ENCODE peak calls at places on chromosomes 6 and 20, in ten cellular contexts. One of them, this sample, is unnamed.

GRCh38 chr6:71588490-71588889 is 297.9 kb upstream of the RIMS1 start:
- DNase-seq in HEK293T: no peak
- DNase-seq in stimulated activated CD4-positive, alpha-beta T cell treated with anti-CD3 and anti-CD28 coated beads, Interleukin-1b, Interleukin-23, amount 100 ng/mL, for 4 hours: no peak
- DNase-seq in HTR-8/SVneo: no peak
- DNase-seq in brain microvascular endothelial cell: no peak
- DNase-seq in iPS-NIHi11: no peak
- DNase-seq in T-helper 1 cell: no peak
- DNase-seq in pancreas: no peak
- DNase-seq in BE2C: no peak
- DNase-seq in AG08396: no peak
- DNase-seq in this sample: no peak

GRCh38 chr6:80466981-80467380 is 360.5 kb downstream of the BCKDHB start:
- DNase-seq in HEK293T: no peak
- DNase-seq in stimulated activated CD4-positive, alpha-beta T cell treated with anti-CD3 and anti-CD28 coated beads, Interleukin-1b, Interleukin-23, amount 100 ng/mL, for 4 hours: no peak
- DNase-seq in HTR-8/SVneo: no peak
- DNase-seq in brain microvascular endothelial cell: no peak
- DNase-seq in iPS-NIHi11: no peak
- DNase-seq in T-helper 1 cell: no peak
- DNase-seq in pancreas: no peak
- DNase-seq in BE2C: no peak
- DNase-seq in AG08396: no peak
- DNase-seq in this sample: no peak

GRCh38 chr6:4129446-4129845 is 5.9 kb downstream of the ECI2 start:
- DNase-seq in HEK293T: no peak
- DNase-seq in stimulated activated CD4-positive, alpha-beta T cell treated with anti-CD3 and anti-CD28 coated beads, Interleukin-1b, Interleukin-23, amount 100 ng/mL, for 4 hours: no peak
- DNase-seq in HTR-8/SVneo: no peak
- DNase-seq in brain microvascular endothelial cell: no peak
- DNase-seq in iPS-NIHi11: no peak
- DNase-seq in T-helper 1 cell: no peak
- DNase-seq in pancreas: no peak
- DNase-seq in BE2C: no peak
- DNase-seq in AG08396: no peak
- DNase-seq in this sample: no peak

GRCh38 chr6:41100871-41101287 is 28.1 kb downstream of the NFYA start:
- DNase-seq in HEK293T: no peak
- DNase-seq in stimulated activated CD4-positive, alpha-beta T cell treated with anti-CD3 and anti-CD28 coated beads, Interleukin-1b, Interleukin-23, amount 100 ng/mL, for 4 hours: no peak
- DNase-seq in HTR-8/SVneo: no peak
- DNase-seq in brain microvascular endothelial cell: no peak
- DNase-seq in iPS-NIHi11: peak
- DNase-seq in T-helper 1 cell: no peak
- DNase-seq in pancreas: peak
- DNase-seq in BE2C: no peak
- DNase-seq in AG08396: no peak
- DNase-seq in this sample: no peak

GRCh38 chr6:30544666-30545272 is 11.5 kb downstream of the GNL1 start:
- DNase-seq in HEK293T: peak
- DNase-seq in stimulated activated CD4-positive, alpha-beta T cell treated with anti-CD3 and anti-CD28 coated beads, Interleukin-1b, Interleukin-23, amount 100 ng/mL, for 4 hours: no peak
- DNase-seq in HTR-8/SVneo: peak
- DNase-seq in brain microvascular endothelial cell: peak
- DNase-seq in iPS-NIHi11: peak
- DNase-seq in T-helper 1 cell: no peak
- DNase-seq in pancreas: no peak
- DNase-seq in BE2C: peak
- DNase-seq in AG08396: peak
- DNase-seq in this sample: peak

GRCh38 chr6:148247386-148248063 is 95.1 kb upstream of the SASH1 start:
- DNase-seq in HEK293T: no peak
- DNase-seq in stimulated activated CD4-positive, alpha-beta T cell treated with anti-CD3 and anti-CD28 coated beads, Interleukin-1b, Interleukin-23, amount 100 ng/mL, for 4 hours: no peak
- DNase-seq in HTR-8/SVneo: no peak
- DNase-seq in brain microvascular endothelial cell: no peak
- DNase-seq in iPS-NIHi11: no peak
- DNase-seq in T-helper 1 cell: no peak
- DNase-seq in pancreas: no peak
- DNase-seq in BE2C: no peak
- DNase-seq in AG08396: no peak
- DNase-seq in this sample: no peak

GRCh38 chr20:14865169-14865568 is 527.8 kb upstream of the FLRT3 start:
- DNase-seq in HEK293T: no peak
- DNase-seq in stimulated activated CD4-positive, alpha-beta T cell treated with anti-CD3 and anti-CD28 coated beads, Interleukin-1b, Interleukin-23, amount 100 ng/mL, for 4 hours: no peak
- DNase-seq in HTR-8/SVneo: no peak
- DNase-seq in brain microvascular endothelial cell: no peak
- DNase-seq in iPS-NIHi11: no peak
- DNase-seq in T-helper 1 cell: no peak
- DNase-seq in pancreas: no peak
- DNase-seq in BE2C: no peak
- DNase-seq in AG08396: no peak
- DNase-seq in this sample: peak

GRCh38 chr20:32958574-32958973 is 45.7 kb downstream of the SUN5 start:
- DNase-seq in HEK293T: no peak
- DNase-seq in stimulated activated CD4-positive, alpha-beta T cell treated with anti-CD3 and anti-CD28 coated beads, Interleukin-1b, Interleukin-23, amount 100 ng/mL, for 4 hours: no peak
- DNase-seq in HTR-8/SVneo: no peak
- DNase-seq in brain microvascular endothelial cell: no peak
- DNase-seq in iPS-NIHi11: no peak
- DNase-seq in T-helper 1 cell: no peak
- DNase-seq in pancreas: no peak
- DNase-seq in BE2C: no peak
- DNase-seq in AG08396: no peak
- DNase-seq in this sample: no peak

GRCh38 chr6:41560440-41561192 is 14.4 kb downstream of the FOXP4 start:
- DNase-seq in HEK293T: no peak
- DNase-seq in stimulated activated CD4-positive, alpha-beta T cell treated with anti-CD3 and anti-CD28 coated beads, Interleukin-1b, Interleukin-23, amount 100 ng/mL, for 4 hours: peak
- DNase-seq in HTR-8/SVneo: no peak
- DNase-seq in brain microvascular endothelial cell: no peak
- DNase-seq in iPS-NIHi11: peak
- DNase-seq in T-helper 1 cell: peak
- DNase-seq in pancreas: peak
- DNase-seq in BE2C: no peak
- DNase-seq in AG08396: no peak
- DNase-seq in this sample: no peak

GRCh38 chr6:100549406-100550167 is 84.9 kb upstream of the SIM1 start:
- DNase-seq in HEK293T: no peak
- DNase-seq in stimulated activated CD4-positive, alpha-beta T cell treated with anti-CD3 and anti-CD28 coated beads, Interleukin-1b, Interleukin-23, amount 100 ng/mL, for 4 hours: no peak
- DNase-seq in HTR-8/SVneo: peak
- DNase-seq in brain microvascular endothelial cell: peak
- DNase-seq in iPS-NIHi11: no peak
- DNase-seq in T-helper 1 cell: no peak
- DNase-seq in pancreas: no peak
- DNase-seq in BE2C: no peak
- DNase-seq in AG08396: peak
- DNase-seq in this sample: no peak

GRCh38 chr6:95249176-95249575 is 328.2 kb upstream of the MANEA start:
- DNase-seq in HEK293T: no peak
- DNase-seq in stimulated activated CD4-positive, alpha-beta T cell treated with anti-CD3 and anti-CD28 coated beads, Interleukin-1b, Interleukin-23, amount 100 ng/mL, for 4 hours: no peak
- DNase-seq in HTR-8/SVneo: no peak
- DNase-seq in brain microvascular endothelial cell: no peak
- DNase-seq in iPS-NIHi11: no peak
- DNase-seq in T-helper 1 cell: no peak
- DNase-seq in pancreas: no peak
- DNase-seq in BE2C: no peak
- DNase-seq in AG08396: no peak
- DNase-seq in this sample: peak

GRCh38 chr6:45364466-45364865 is 13.3 kb downstream of the SUPT3H start:
- DNase-seq in HEK293T: no peak
- DNase-seq in stimulated activated CD4-positive, alpha-beta T cell treated with anti-CD3 and anti-CD28 coated beads, Interleukin-1b, Interleukin-23, amount 100 ng/mL, for 4 hours: no peak
- DNase-seq in HTR-8/SVneo: no peak
- DNase-seq in brain microvascular endothelial cell: no peak
- DNase-seq in iPS-NIHi11: no peak
- DNase-seq in T-helper 1 cell: no peak
- DNase-seq in pancreas: no peak
- DNase-seq in BE2C: no peak
- DNase-seq in AG08396: no peak
- DNase-seq in this sample: no peak

GRCh38 chr6:100512203-100512862 is 47.6 kb upstream of the SIM1 start:
- DNase-seq in HEK293T: no peak
- DNase-seq in stimulated activated CD4-positive, alpha-beta T cell treated with anti-CD3 and anti-CD28 coated beads, Interleukin-1b, Interleukin-23, amount 100 ng/mL, for 4 hours: no peak
- DNase-seq in HTR-8/SVneo: no peak
- DNase-seq in brain microvascular endothelial cell: peak
- DNase-seq in iPS-NIHi11: no peak
- DNase-seq in T-helper 1 cell: no peak
- DNase-seq in pancreas: no peak
- DNase-seq in BE2C: no peak
- DNase-seq in AG08396: peak
- DNase-seq in this sample: no peak

GRCh38 chr20:11331096-11331495 is 586.6 kb upstream of the BTBD3 start:
- DNase-seq in HEK293T: no peak
- DNase-seq in stimulated activated CD4-positive, alpha-beta T cell treated with anti-CD3 and anti-CD28 coated beads, Interleukin-1b, Interleukin-23, amount 100 ng/mL, for 4 hours: no peak
- DNase-seq in HTR-8/SVneo: no peak
- DNase-seq in brain microvascular endothelial cell: no peak
- DNase-seq in iPS-NIHi11: no peak
- DNase-seq in T-helper 1 cell: no peak
- DNase-seq in pancreas: no peak
- DNase-seq in BE2C: no peak
- DNase-seq in AG08396: no peak
- DNase-seq in this sample: no peak

GRCh38 chr6:135922170-135922569 is 70.7 kb downstream of the PDE7B start:
- DNase-seq in HEK293T: peak
- DNase-seq in stimulated activated CD4-positive, alpha-beta T cell treated with anti-CD3 and anti-CD28 coated beads, Interleukin-1b, Interleukin-23, amount 100 ng/mL, for 4 hours: no peak
- DNase-seq in HTR-8/SVneo: peak
- DNase-seq in brain microvascular endothelial cell: peak
- DNase-seq in iPS-NIHi11: peak
- DNase-seq in T-helper 1 cell: no peak
- DNase-seq in pancreas: no peak
- DNase-seq in BE2C: peak
- DNase-seq in AG08396: peak
- DNase-seq in this sample: peak

GRCh38 chr6:33604941-33605854 is 15.9 kb upstream of the ITPR3 start:
- DNase-seq in HEK293T: no peak
- DNase-seq in stimulated activated CD4-positive, alpha-beta T cell treated with anti-CD3 and anti-CD28 coated beads, Interleukin-1b, Interleukin-23, amount 100 ng/mL, for 4 hours: no peak
- DNase-seq in HTR-8/SVneo: no peak
- DNase-seq in brain microvascular endothelial cell: no peak
- DNase-seq in iPS-NIHi11: no peak
- DNase-seq in T-helper 1 cell: no peak
- DNase-seq in pancreas: no peak
- DNase-seq in BE2C: no peak
- DNase-seq in AG08396: no peak
- DNase-seq in this sample: no peak

GRCh38 chr20:9838378-9839295 is at the start of gene PAK5:
- DNase-seq in HEK293T: peak
- DNase-seq in stimulated activated CD4-positive, alpha-beta T cell treated with anti-CD3 and anti-CD28 coated beads, Interleukin-1b, Interleukin-23, amount 100 ng/mL, for 4 hours: no peak
- DNase-seq in HTR-8/SVneo: peak
- DNase-seq in brain microvascular endothelial cell: peak
- DNase-seq in iPS-NIHi11: peak
- DNase-seq in T-helper 1 cell: no peak
- DNase-seq in pancreas: peak
- DNase-seq in BE2C: peak
- DNase-seq in AG08396: peak
- DNase-seq in this sample: peak

GRCh38 chr20:60658661-60659060 is 593.4 kb upstream of the CDH4 start:
- DNase-seq in HEK293T: no peak
- DNase-seq in stimulated activated CD4-positive, alpha-beta T cell treated with anti-CD3 and anti-CD28 coated beads, Interleukin-1b, Interleukin-23, amount 100 ng/mL, for 4 hours: no peak
- DNase-seq in HTR-8/SVneo: no peak
- DNase-seq in brain microvascular endothelial cell: no peak
- DNase-seq in iPS-NIHi11: peak
- DNase-seq in T-helper 1 cell: no peak
- DNase-seq in pancreas: no peak
- DNase-seq in BE2C: no peak
- DNase-seq in AG08396: no peak
- DNase-seq in this sample: no peak

GRCh38 chr20:60295214-60295613 is 337.0 kb downstream of the CDH26 start:
- DNase-seq in HEK293T: no peak
- DNase-seq in stimulated activated CD4-positive, alpha-beta T cell treated with anti-CD3 and anti-CD28 coated beads, Interleukin-1b, Interleukin-23, amount 100 ng/mL, for 4 hours: no peak
- DNase-seq in HTR-8/SVneo: no peak
- DNase-seq in brain microvascular endothelial cell: no peak
- DNase-seq in iPS-NIHi11: no peak
- DNase-seq in T-helper 1 cell: no peak
- DNase-seq in pancreas: no peak
- DNase-seq in BE2C: no peak
- DNase-seq in AG08396: no peak
- DNase-seq in this sample: no peak

GRCh38 chr6:167130712-167131684 is 8.1 kb downstream of the CCR6 start:
- DNase-seq in HEK293T: no peak
- DNase-seq in stimulated activated CD4-positive, alpha-beta T cell treated with anti-CD3 and anti-CD28 coated beads, Interleukin-1b, Interleukin-23, amount 100 ng/mL, for 4 hours: no peak
- DNase-seq in HTR-8/SVneo: no peak
- DNase-seq in brain microvascular endothelial cell: no peak
- DNase-seq in iPS-NIHi11: no peak
- DNase-seq in T-helper 1 cell: no peak
- DNase-seq in pancreas: no peak
- DNase-seq in BE2C: no peak
- DNase-seq in AG08396: no peak
- DNase-seq in this sample: peak

GRCh38 chr20:9989066-9989724 is 45.6 kb upstream of the ANKEF1 start:
- DNase-seq in HEK293T: no peak
- DNase-seq in stimulated activated CD4-positive, alpha-beta T cell treated with anti-CD3 and anti-CD28 coated beads, Interleukin-1b, Interleukin-23, amount 100 ng/mL, for 4 hours: no peak
- DNase-seq in HTR-8/SVneo: no peak
- DNase-seq in brain microvascular endothelial cell: peak
- DNase-seq in iPS-NIHi11: no peak
- DNase-seq in T-helper 1 cell: no peak
- DNase-seq in pancreas: no peak
- DNase-seq in BE2C: no peak
- DNase-seq in AG08396: peak
- DNase-seq in this sample: peak

GRCh38 chr20:50321797-50322480 is 131.3 kb downstream of the CEBPB start:
- DNase-seq in HEK293T: no peak
- DNase-seq in stimulated activated CD4-positive, alpha-beta T cell treated with anti-CD3 and anti-CD28 coated beads, Interleukin-1b, Interleukin-23, amount 100 ng/mL, for 4 hours: no peak
- DNase-seq in HTR-8/SVneo: no peak
- DNase-seq in brain microvascular endothelial cell: no peak
- DNase-seq in iPS-NIHi11: no peak
- DNase-seq in T-helper 1 cell: no peak
- DNase-seq in pancreas: no peak
- DNase-seq in BE2C: no peak
- DNase-seq in AG08396: no peak
- DNase-seq in this sample: no peak

GRCh38 chr20:47256665-47257236 is 99.7 kb downstream of the ZMYND8 start:
- DNase-seq in HEK293T: no peak
- DNase-seq in stimulated activated CD4-positive, alpha-beta T cell treated with anti-CD3 and anti-CD28 coated beads, Interleukin-1b, Interleukin-23, amount 100 ng/mL, for 4 hours: no peak
- DNase-seq in HTR-8/SVneo: no peak
- DNase-seq in brain microvascular endothelial cell: peak
- DNase-seq in iPS-NIHi11: no peak
- DNase-seq in T-helper 1 cell: no peak
- DNase-seq in pancreas: no peak
- DNase-seq in BE2C: no peak
- DNase-seq in AG08396: peak
- DNase-seq in this sample: no peak

GRCh38 chr6:107800564-107801164 is 23.4 kb downstream of the SCML4 start:
- DNase-seq in HEK293T: no peak
- DNase-seq in stimulated activated CD4-positive, alpha-beta T cell treated with anti-CD3 and anti-CD28 coated beads, Interleukin-1b, Interleukin-23, amount 100 ng/mL, for 4 hours: no peak
- DNase-seq in HTR-8/SVneo: no peak
- DNase-seq in brain microvascular endothelial cell: no peak
- DNase-seq in iPS-NIHi11: peak
- DNase-seq in T-helper 1 cell: no peak
- DNase-seq in pancreas: no peak
- DNase-seq in BE2C: no peak
- DNase-seq in AG08396: no peak
- DNase-seq in this sample: no peak

GRCh38 chr6:46921059-46921458 is 679 bp downstream of the ADGRF5 start:
- DNase-seq in HEK293T: no peak
- DNase-seq in stimulated activated CD4-positive, alpha-beta T cell treated with anti-CD3 and anti-CD28 coated beads, Interleukin-1b, Interleukin-23, amount 100 ng/mL, for 4 hours: no peak
- DNase-seq in HTR-8/SVneo: no peak
- DNase-seq in brain microvascular endothelial cell: no peak
- DNase-seq in iPS-NIHi11: no peak
- DNase-seq in T-helper 1 cell: no peak
- DNase-seq in pancreas: no peak
- DNase-seq in BE2C: no peak
- DNase-seq in AG08396: no peak
- DNase-seq in this sample: no peak

GRCh38 chr6:160999508-160999907 is 7.9 kb downstream of the MAP3K4 start:
- DNase-seq in HEK293T: no peak
- DNase-seq in stimulated activated CD4-positive, alpha-beta T cell treated with anti-CD3 and anti-CD28 coated beads, Interleukin-1b, Interleukin-23, amount 100 ng/mL, for 4 hours: no peak
- DNase-seq in HTR-8/SVneo: no peak
- DNase-seq in brain microvascular endothelial cell: no peak
- DNase-seq in iPS-NIHi11: no peak
- DNase-seq in T-helper 1 cell: no peak
- DNase-seq in pancreas: no peak
- DNase-seq in BE2C: no peak
- DNase-seq in AG08396: no peak
- DNase-seq in this sample: no peak